ENCODE peak calls at places on chromosomes 6 and 20, in nine cellular contexts. H is CD8-positive, alpha-beta T cell; R is tibial artery; U is AG09309; Q is H7; B is GM12865; Z is lung; I is astrocyte of the cerebellum; A is NB4. K is an unnamed sample.

GRCh38 chr6:35970181-35970580 is 49.3 kb upstream of the SRPK1 start:
- DNase-seq in R (no peak), A (no peak), B (no peak), Z (no peak), H (no peak), I (no peak), U (peak; percentile 33), Q (no peak), K (peak; percentile 80)

GRCh38 chr6:170038251-170038650 is 252.6 kb downstream of the DLL1 start:
- DNase-seq in Z (no peak), B (no peak), Q (no peak), A (no peak), H (no peak), R (peak; percentile 29), I (no peak), U (no peak), K (no peak)

GRCh38 chr6:11798096-11798495 is 19.5 kb upstream of the ADTRP start:
- DNase-seq in R (no peak), Q (no peak), A (no peak), U (peak; percentile 37), H (no peak), Z (no peak), I (peak; percentile 4), B (no peak), K (peak; percentile 12)

GRCh38 chr6:35294308-35294945 is 3.2 kb upstream of the DEF6 start:
- DNase-seq in Z (peak; percentile 39), B (peak; percentile 68), A (peak; percentile 63), Q (peak; percentile 91), R (peak; percentile 29), I (peak; percentile 8), H (no peak), U (no peak), K (peak; percentile 28)

GRCh38 chr6:83707829-83708545 is 914 bp downstream of the SNAP91 start:
- DNase-seq in A (no peak), Q (peak; percentile 69), B (no peak), U (no peak), Z (no peak), H (no peak), I (peak; percentile 2), R (no peak), K (no peak)

GRCh38 chr6:9514146-9514545 is 900.7 kb downstream of the TFAP2A start:
- DNase-seq in Q (no peak), I (no peak), R (no peak), U (no peak), A (no peak), B (no peak), H (no peak), Z (no peak), K (no peak)

GRCh38 chr6:112296694-112297093 is 42.3 kb upstream of the LAMA4 start:
- DNase-seq in R (no peak), U (no peak), Q (no peak), A (no peak), Z (no peak), H (no peak), B (no peak), I (no peak), K (no peak)

GRCh38 chr20:33842346-33842745 is 31.2 kb downstream of the CHMP4B start:
- DNase-seq in Q (peak; percentile 17), U (no peak), A (no peak), Z (no peak), R (no peak), B (no peak), H (no peak), I (no peak), K (no peak)

GRCh38 chr6:162124710-162125435 is 602.7 kb downstream of the PRKN start:
- DNase-seq in Z (no peak), B (no peak), U (no peak), I (no peak), Q (no peak), R (no peak), H (no peak), A (no peak), K (no peak)

GRCh38 chr6:87722831-87723726 is 21.0 kb upstream of the AKIRIN2 start:
- DNase-seq in Q (peak; percentile 59), Z (peak; percentile 59), R (peak; percentile 87), A (peak; percentile 88), H (no peak), I (peak; percentile 95), U (peak; percentile 88), B (peak; percentile 94), K (peak; percentile 98)

GRCh38 chr6:42001506-42001905 is 48.8 kb upstream of the TAF8 start:
- DNase-seq in U (no peak), A (no peak), R (no peak), Z (no peak), B (no peak), Q (no peak), I (no peak), H (no peak), K (no peak)

GRCh38 chr20:58040447-58041290 is 187.8 kb downstream of the ANKRD60 start:
- DNase-seq in I (no peak), A (no peak), R (no peak), Q (peak; percentile 50), U (no peak), Z (peak; percentile 22), B (no peak), H (no peak), K (no peak)

GRCh38 chr6:36545767-36546663 is 1.3 kb downstream of the STK38 start:
- DNase-seq in A (peak; percentile 55), H (no peak), R (no peak), U (no peak), I (no peak), Z (no peak), B (peak; percentile 34), Q (peak; percentile 26), K (peak; percentile 21)

GRCh38 chr6:111686249-111686997 is 80.7 kb upstream of the TRAF3IP2 start:
- DNase-seq in R (no peak), Z (no peak), H (no peak), A (no peak), I (no peak), Q (peak; percentile 49), U (no peak), B (no peak), K (no peak)

GRCh38 chr6:139833592-139833991 is 459.1 kb upstream of the CITED2 start:
- DNase-seq in I (no peak), Z (no peak), U (no peak), B (no peak), A (no peak), Q (no peak), H (no peak), R (no peak), K (no peak)

GRCh38 chr6:75609639-75610590 is 8.2 kb downstream of the SENP6 start:
- DNase-seq in U (no peak), I (peak; percentile 51), Q (no peak), Z (no peak), A (no peak), H (no peak), B (no peak), R (no peak), K (peak; percentile 62)

DNA sequence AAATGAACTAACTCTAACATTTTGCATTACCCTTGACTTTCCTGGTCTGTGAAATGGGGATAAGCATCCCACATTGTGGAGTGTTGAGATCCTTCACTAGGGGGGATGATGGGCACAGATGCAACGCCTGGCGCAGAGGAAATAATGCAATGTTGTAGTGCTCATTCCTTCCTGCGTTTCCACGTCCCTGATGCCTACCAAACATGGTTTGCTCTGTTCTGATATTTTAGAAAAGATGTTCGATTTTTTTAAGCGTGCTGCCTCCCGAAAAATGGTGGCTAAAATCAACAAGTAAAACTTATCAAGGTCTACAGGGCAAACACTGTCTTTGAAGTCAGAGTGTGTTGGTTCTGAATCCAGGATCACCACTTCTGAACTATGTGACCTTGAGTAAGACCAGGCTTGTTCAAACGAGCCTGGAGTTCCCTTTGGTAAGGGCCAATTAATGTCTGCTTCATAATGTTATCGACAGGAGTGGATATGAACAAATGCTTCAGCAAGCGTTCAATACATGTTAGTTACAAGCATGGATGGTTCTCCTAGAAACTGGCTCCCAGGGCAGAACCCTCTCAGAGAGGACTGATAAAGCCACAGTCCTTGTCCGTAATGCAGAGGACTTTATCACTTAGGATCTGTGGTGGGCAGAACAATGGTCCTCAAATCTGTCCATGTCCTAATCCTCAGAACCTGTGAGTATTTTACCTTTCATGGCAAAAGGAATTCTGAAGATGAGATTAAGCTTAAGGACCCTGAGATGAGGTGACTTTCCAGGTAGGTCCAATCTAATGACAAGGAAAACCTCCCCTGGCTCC is 44.7 kb downstream of the SLC22A23 start:
- DNase-seq in U (no peak), H (no peak), Q (no peak), Z (no peak), B (no peak), A (no peak), I (no peak), R (no peak), K (no peak)
- H3K4me3 ChIP-seq in U (no peak overlapping the region), H (no peak overlapping the region), Q (no peak overlapping the region), Z (no peak overlapping the region), B (no peak overlapping the region), A (no peak overlapping the region), I (no peak overlapping the region), R (no peak overlapping the region), K (no peak overlapping the region)

GRCh38 chr6:52231411-52232127 is 12.7 kb downstream of the IL17F start:
- DNase-seq in I (no peak), A (no peak), H (no peak), Z (no peak), R (no peak), B (no peak), U (no peak), Q (no peak), K (no peak)

GRCh38 chr6:52230685-52231084 is 13.6 kb downstream of the IL17F start:
- DNase-seq in R (no peak), H (no peak), Z (no peak), A (peak; percentile 38), U (no peak), Q (no peak), B (no peak), I (no peak), K (peak; percentile 29)

GRCh38 chr6:52232990-52233389 is 11.3 kb downstream of the IL17F start:
- DNase-seq in B (no peak), A (no peak), Q (no peak), R (no peak), U (no peak), I (no peak), Z (no peak), H (no peak), K (no peak)

GRCh38 chr6:52227495-52227894 is 16.8 kb downstream of the IL17F start:
- DNase-seq in R (no peak), H (no peak), Q (no peak), Z (no peak), U (no peak), A (no peak), I (no peak), B (peak; percentile 97), K (peak; percentile 5)
- H3K4me3 ChIP-seq in R (no peak overlapping the region), H (no peak overlapping the region), Q (no peak overlapping the region), Z (no peak overlapping the region), U (no peak overlapping the region), A (no peak overlapping the region), I (no peak overlapping the region), B (no peak overlapping the region), K (no peak overlapping the region)

DNA sequence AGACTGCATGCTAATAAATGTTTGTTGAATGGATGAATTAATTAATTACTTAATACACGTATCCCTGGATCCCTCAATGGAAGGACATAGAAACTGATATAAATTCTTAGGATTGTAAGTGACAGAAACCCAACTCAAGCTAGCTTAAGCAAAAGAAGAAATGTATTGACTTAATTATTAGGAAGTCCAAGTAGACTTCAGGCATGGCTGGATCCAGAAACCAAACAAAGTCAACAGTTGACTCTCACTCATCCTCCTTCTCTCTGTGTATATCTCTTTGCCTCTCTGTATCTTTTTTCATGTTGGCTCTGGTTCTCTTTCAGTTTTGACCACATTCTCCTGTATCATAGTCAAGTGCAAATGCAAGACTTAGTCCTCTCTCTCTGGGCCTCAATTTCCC is 82.0 kb upstream of the CTNNBL1 start:
- DNase-seq in Q (no peak), A (no peak), R (no peak), Z (no peak), U (no peak), I (no peak), H (no peak), B (no peak), K (no peak)
- H3K4me3 ChIP-seq in Q (no peak overlapping the region), A (no peak overlapping the region), R (no peak overlapping the region), Z (no peak overlapping the region), U (no peak overlapping the region), I (no peak overlapping the region), H (no peak overlapping the region), B (no peak overlapping the region), K (no peak overlapping the region)

GRCh38 chr6:117548797-117549301 is 53.5 kb downstream of the GOPC start:
- DNase-seq in U (no peak), Q (no peak), A (no peak), Z (no peak), H (no peak), B (peak; percentile 37), R (no peak), I (peak; percentile 78), K (no peak)
- H3K4me3 ChIP-seq in U (no peak overlapping the region), Q (no peak overlapping the region), A (no peak overlapping the region), Z (no peak overlapping the region), H (peak overlapping the region; percentile 69), B (no peak overlapping the region), R (peak overlapping the region; percentile 54), I (peak overlapping the region; percentile 4), K (no peak overlapping the region)